ENCODE peak calls at places on chromosomes 2 and 18, in five cellular contexts. R is mesenchymal stem cell, J is IMR-90, S is neuronal stem cell, C is H9. L is an unnamed sample.

GRCh38 chr18:7921938-7922587 is 354.9 kb downstream of the PTPRM start:
- DNase-seq in R (peak), J (peak), S (no peak), C (no peak), L (no peak)

GRCh38 chr2:220269421-220269820 is 642.0 kb downstream of the SLC4A3 start:
- DNase-seq in R (no peak), J (no peak), S (peak), C (peak), L (peak)

GRCh38 chr2:192593561-192593960 is 398.8 kb upstream of the TMEFF2 start:
- DNase-seq in R (no peak), J (no peak), S (no peak), C (no peak), L (no peak)

GRCh38 chr2:161570424-161571050 is 53.7 kb upstream of the SLC4A10 start:
- DNase-seq in R (no peak), J (no peak), S (no peak), C (no peak), L (peak)

GRCh38 chr2:68151037-68151436 is 6.7 kb upstream of the PNO1 start:
- DNase-seq in R (no peak), J (peak), S (no peak), C (no peak), L (no peak)

GRCh38 chr2:164485541-164485940 is 135.7 kb downstream of the GRB14 start:
- DNase-seq in R (peak), J (no peak), S (no peak), C (no peak), L (no peak)

GRCh38 chr18:49648326-49648725 is 86.5 kb downstream of the LIPG start:
- DNase-seq in R (peak), J (no peak), S (no peak), C (no peak), L (no peak)

GRCh38 chr2:105005601-105006000 is 32.3 kb upstream of the MRPS9 start:
- DNase-seq in R (no peak), J (no peak), S (no peak), C (no peak), L (no peak)

GRCh38 chr18:2826581-2826980 is 20.2 kb upstream of the EMILIN2 start:
- DNase-seq in R (no peak), J (no peak), S (no peak), C (no peak), L (no peak)

GRCh38 chr18:47771922-47772321 is 158.5 kb downstream of the SMAD2 start:
- DNase-seq in R (no peak), J (no peak), S (no peak), C (no peak), L (no peak)

GRCh38 chr18:47775961-47776360 is 154.5 kb downstream of the SMAD2 start:
- DNase-seq in R (peak), J (peak), S (no peak), C (no peak), L (peak)

GRCh38 chr18:47773931-47774330 is 156.5 kb downstream of the SMAD2 start:
- DNase-seq in R (no peak), J (no peak), S (no peak), C (no peak), L (no peak)

GRCh38 chr18:47767699-47768098 is 162.8 kb downstream of the SMAD2 start:
- DNase-seq in R (no peak), J (no peak), S (no peak), C (no peak), L (no peak)

DNA sequence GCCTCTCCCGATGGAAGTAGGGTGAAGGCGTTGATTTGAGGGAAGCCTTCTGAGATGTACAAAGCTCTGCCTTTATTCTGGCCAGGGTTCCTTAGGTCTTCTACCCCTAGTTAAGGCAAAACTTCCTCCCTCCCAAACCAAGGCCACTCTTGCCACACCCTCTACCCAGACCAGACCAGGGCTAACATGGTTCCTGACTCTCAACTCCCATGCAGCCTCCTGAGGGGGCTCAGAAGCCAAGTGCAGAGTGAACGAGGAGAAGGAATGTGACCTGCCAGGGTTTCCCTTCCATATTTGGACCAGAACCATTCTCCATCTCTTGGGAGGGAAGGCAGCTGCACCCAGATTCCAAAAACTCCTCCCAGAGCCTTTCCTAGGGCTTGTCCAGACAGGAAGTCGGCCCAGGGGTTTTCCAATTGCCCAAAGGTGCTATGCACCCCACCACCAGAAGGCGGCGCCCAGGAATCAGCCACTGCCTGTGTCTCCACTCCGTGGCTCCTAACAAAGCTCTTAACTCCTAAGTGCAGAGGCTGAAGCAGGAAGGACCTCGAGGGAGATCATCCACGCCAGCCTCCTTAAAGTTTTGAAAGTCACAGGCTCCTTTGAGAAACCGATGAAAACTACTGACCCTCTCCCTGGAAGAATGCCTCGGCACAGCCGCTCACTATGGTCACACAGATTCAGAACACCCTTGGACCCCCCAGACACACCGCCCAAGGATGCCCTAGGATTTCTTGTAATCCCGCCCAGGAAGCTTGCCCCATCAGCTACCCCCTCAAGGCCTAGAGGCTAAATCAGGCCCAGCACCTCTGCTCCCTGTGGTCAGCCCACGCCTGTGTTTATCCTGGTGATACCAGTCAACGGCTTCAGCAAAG is 157.8 kb downstream of the SMAD2 start:
- DNase-seq in R (peak), J (peak), S (peak), C (peak), L (peak)
- H2AK5ac ChIP-seq in R (no peak), J (no peak), S (no peak), C (no peak), L (peak)

GRCh38 chr2:31266804-31267203 is 32.9 kb downstream of the EHD3 start:
- DNase-seq in R (no peak), J (no peak), S (no peak), C (no peak), L (no peak)

GRCh38 chr2:31268344-31268743 is 34.4 kb downstream of the EHD3 start:
- DNase-seq in R (no peak), J (no peak), S (no peak), C (peak), L (peak)

GRCh38 chr2:31265234-31265633 is 31.3 kb downstream of the EHD3 start:
- DNase-seq in R (no peak), J (no peak), S (no peak), C (no peak), L (no peak)

GRCh38 chr2:31269087-31269486 is 35.1 kb downstream of the EHD3 start:
- DNase-seq in R (peak), J (peak), S (no peak), C (no peak), L (no peak)

GRCh38 chr2:31267437-31268120 is 33.6 kb downstream of the EHD3 start:
- DNase-seq in R (no peak), J (no peak), S (no peak), C (no peak), L (no peak)
- H2AK5ac ChIP-seq in R (no peak), J (no peak), S (no peak), C (no peak), L (no peak)

GRCh38 chr2:175176624-175177023 is 4.9 kb downstream of the ATP5MC3 start:
- DNase-seq in R (no peak), J (no peak), S (no peak), C (no peak), L (no peak)

GRCh38 chr2:175181877-175182308 is 383 bp upstream of the ATP5MC3 start:
- DNase-seq in R (no peak), J (no peak), S (no peak), C (no peak), L (no peak)

GRCh38 chr2:175181104-175181876 is at the start of gene ATP5MC3:
- DNase-seq in R (peak), J (peak), S (peak), C (peak), L (peak)

GRCh38 chr2:175183674-175184073 is 2.2 kb upstream of the ATP5MC3 start:
- DNase-seq in R (no peak), J (no peak), S (no peak), C (no peak), L (no peak)

GRCh38 chr2:175180701-175181103 is 808 bp downstream of the ATP5MC3 start:
- DNase-seq in R (peak), J (peak), S (no peak), C (peak), L (peak)
- H2AK5ac ChIP-seq in R (peak), J (peak), S (no peak), C (no peak), L (no peak)

GRCh38 chr2:216819766-216820165 is 40.1 kb downstream of the TNP1 start:
- DNase-seq in R (no peak), J (no peak), S (no peak), C (no peak), L (no peak)

GRCh38 chr2:216822470-216822869 is 37.4 kb downstream of the TNP1 start:
- DNase-seq in R (no peak), J (no peak), S (no peak), C (no peak), L (no peak)

GRCh38 chr2:216820709-216821108 is 39.2 kb downstream of the TNP1 start:
- DNase-seq in R (no peak), J (no peak), S (no peak), C (no peak), L (no peak)

DNA sequence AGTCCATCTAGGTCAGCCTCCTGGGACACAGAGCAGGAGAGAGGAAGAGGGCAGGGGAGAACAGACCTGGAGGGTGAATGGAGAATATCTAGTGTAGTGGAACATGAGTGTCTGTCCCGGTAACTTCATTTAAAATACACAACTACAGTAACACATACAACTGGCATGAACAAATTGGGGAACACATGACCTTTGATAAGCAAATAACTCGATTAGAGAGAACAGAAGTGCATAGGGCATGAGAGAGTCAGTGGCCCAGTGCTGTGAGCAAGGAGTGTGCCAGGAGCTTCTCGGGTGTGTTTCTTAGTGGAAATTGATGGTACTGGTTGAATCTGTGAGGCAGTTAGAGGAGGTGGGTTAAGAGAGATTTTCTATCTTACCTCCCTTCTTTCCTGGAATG is 40.8 kb downstream of the TNP1 start:
- DNase-seq in R (no peak), J (no peak), S (no peak), C (no peak), L (no peak)
- H2AK5ac ChIP-seq in R (no peak), J (no peak), S (no peak), C (no peak), L (no peak)

L was measured in mesendoderm.